ENCODE peak calls at places on chromosomes 1 and 21, in ten cellular contexts. N, B, U, G, R, H, F, V, A and P are unnamed samples.

GRCh38 chr1:58649555-58649954 is 50.3 kb downstream of the MYSM1 start:
- DNase-seq in H (peak; percentile 47), V (no peak), A (no peak), R (peak; percentile 9), N (no peak), B (no peak), U (no peak), G (no peak), F (no peak), P (no peak)

GRCh38 chr1:38026592-38027200 is 14.2 kb downstream of the UTP11 start:
- DNase-seq in N (no peak), A (peak; percentile 62), R (peak; percentile 67), H (peak; percentile 76), F (no peak), B (no peak), U (peak; percentile 77), G (peak; percentile 79), V (no peak), P (no peak)

GRCh38 chr21:44366586-44367211 is 13.3 kb downstream of the TRPM2 start:
- DNase-seq in B (peak; percentile 36), U (no peak), V (peak; percentile 69), G (no peak), R (no peak), N (no peak), H (no peak), A (no peak), F (no peak), P (no peak)

GRCh38 chr21:32772281-32773047 is 909 bp upstream of the PAXBP1 start:
- DNase-seq in U (peak; percentile 27), G (peak; percentile 35), A (no peak), N (peak; percentile 34), V (peak; percentile 81), F (no peak), R (peak; percentile 24), B (peak; percentile 58), H (peak; percentile 79), P (no peak)

GRCh38 chr1:89989791-89990190 is 5.1 kb upstream of the ZNF326 start:
- DNase-seq in B (no peak), G (no peak), H (no peak), V (no peak), A (no peak), F (no peak), U (no peak), R (no peak), N (no peak), P (no peak)

GRCh38 chr1:115069186-115069585 is 20.1 kb downstream of the TSPAN2 start:
- DNase-seq in G (peak; percentile 84), N (no peak), R (no peak), F (no peak), U (no peak), B (no peak), H (no peak), V (no peak), A (no peak), P (no peak)

GRCh38 chr1:1292851-1293250 is 12.6 kb downstream of the SCNN1D start:
- DNase-seq in R (no peak), V (peak; percentile 75), F (no peak), N (no peak), H (no peak), U (no peak), A (no peak), G (no peak), B (no peak), P (no peak)

GRCh38 chr1:231619257-231619634 is 7.3 kb upstream of the DISC1 start:
- DNase-seq in F (no peak), B (no peak), N (no peak), U (no peak), G (no peak), R (no peak), H (no peak), V (no peak), A (no peak), P (no peak)

DNA sequence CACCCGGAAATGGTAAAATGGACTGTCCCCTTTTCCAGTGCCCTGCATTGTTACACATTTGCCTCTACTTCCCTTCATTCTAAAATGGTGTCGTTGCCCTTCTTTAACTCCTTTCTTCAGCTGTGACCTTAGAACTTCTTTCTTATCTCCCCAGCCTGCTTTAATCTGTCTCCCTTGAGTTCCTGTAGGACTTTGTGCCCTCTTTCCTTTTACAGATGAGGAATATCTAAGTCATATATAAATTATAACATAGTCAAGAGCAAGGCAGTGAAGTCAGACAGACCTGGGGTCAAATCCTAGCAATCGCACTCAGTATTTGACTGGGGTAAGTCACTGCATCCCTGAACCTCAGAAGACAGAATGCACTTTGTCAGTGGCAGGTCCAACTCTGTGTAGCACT is 31.4 kb upstream of the TMEM222 start:
- DNase-seq in G (no peak), N (no peak), F (no peak), A (no peak), B (no peak), R (no peak), V (no peak), U (no peak), H (no peak), P (no peak)
- TF ChIP-seq CTCF in G (no peak), N (no peak), F (no peak), A (no peak), B (no peak), R (no peak), V (no peak), U (no peak), H (no peak), P (no peak)

GRCh38 chr1:206471415-206471801 is 1.1 kb downstream of the IKBKE start:
- DNase-seq in B (no peak), A (no peak), F (no peak), N (peak; percentile 76), R (no peak), H (peak; percentile 59), V (no peak), G (no peak), U (no peak), P (no peak)

GRCh38 chr1:206468571-206468970 is 1.7 kb upstream of the IKBKE start:
- DNase-seq in A (no peak), F (no peak), B (peak; percentile 3), G (no peak), R (no peak), H (no peak), N (no peak), U (no peak), V (peak; percentile 50), P (no peak)

GRCh38 chr1:206470692-206471414 is 577 bp downstream of the IKBKE start:
- DNase-seq in G (peak; percentile 60), H (peak; percentile 86), N (no peak), R (peak; percentile 79), F (no peak), U (peak; percentile 60), B (peak; percentile 59), A (peak; percentile 61), V (peak; percentile 86), P (peak; percentile 15)

GRCh38 chr1:206469411-206469932 is 804 bp upstream of the IKBKE start:
- DNase-seq in G (peak; percentile 40), B (peak; percentile 50), H (peak; percentile 56), A (no peak), R (no peak), N (peak; percentile 49), V (peak; percentile 56), U (peak; percentile 63), F (no peak), P (no peak)

DNA sequence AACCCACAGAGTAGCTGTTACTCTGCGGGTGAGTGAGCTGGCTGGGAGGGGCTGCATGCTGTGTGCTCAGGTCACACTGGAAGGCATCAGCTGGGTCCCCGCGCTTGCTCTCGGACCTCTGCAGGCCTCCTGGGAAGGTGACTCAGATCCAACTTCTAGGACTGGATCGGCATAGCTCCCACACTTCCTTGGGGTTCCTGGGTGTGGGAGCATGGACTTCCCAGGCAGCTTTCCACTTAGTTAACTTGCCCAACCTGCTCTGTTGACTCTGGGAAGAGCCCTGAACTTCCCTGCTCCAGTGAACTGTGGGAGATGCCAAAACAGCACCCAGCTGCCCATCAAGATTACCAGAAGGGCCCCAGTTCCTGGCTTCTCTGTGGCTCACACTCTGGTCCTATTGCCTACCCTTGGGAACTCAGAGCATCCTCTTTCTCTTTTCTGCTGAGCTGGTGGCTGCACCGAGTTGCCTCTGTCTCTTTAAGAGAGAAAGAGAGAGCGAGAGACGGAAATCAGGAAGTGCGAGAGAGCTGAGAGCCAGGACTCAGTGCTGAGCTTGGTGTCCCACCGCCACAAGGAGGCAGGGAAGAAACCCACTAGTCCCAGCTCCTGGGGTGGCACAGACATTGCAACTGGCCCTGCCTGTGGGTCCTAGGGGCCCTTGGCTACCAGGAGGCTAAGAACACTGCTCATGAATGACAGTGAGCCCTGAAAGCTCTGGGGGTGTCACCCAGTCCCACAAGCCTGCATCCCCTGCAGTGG is at the start of gene IKBKE:
- DNase-seq in G (peak; percentile 66), U (peak; percentile 89), N (peak; percentile 64), B (peak; percentile 64), A (peak; percentile 79), H (peak; percentile 62), R (peak; percentile 69), V (peak; percentile 79), F (no peak), P (peak; percentile 19)
- TF ChIP-seq CTCF in G (peak; percentile 33), U (peak; percentile 26), N (peak; percentile 46), B (peak; percentile 50), A (peak; percentile 29), H (no peak), R (peak; percentile 44), V (no peak), F (peak; percentile 54), P (peak; percentile 46)

GRCh38 chr1:154992721-154993571 is 440 bp upstream of the LENEP start:
- DNase-seq in B (peak; percentile 49), G (peak; percentile 40), H (no peak), U (no peak), R (peak; percentile 64), F (no peak), N (no peak), A (peak; percentile 59), V (peak; percentile 41), P (no peak)
- TF ChIP-seq CTCF in B (no peak), G (peak; percentile 32), H (no peak), U (no peak), R (peak; percentile 27), F (peak; percentile 40), N (peak; percentile 19), A (peak; percentile 12), V (no peak), P (peak; percentile 16)

DNA sequence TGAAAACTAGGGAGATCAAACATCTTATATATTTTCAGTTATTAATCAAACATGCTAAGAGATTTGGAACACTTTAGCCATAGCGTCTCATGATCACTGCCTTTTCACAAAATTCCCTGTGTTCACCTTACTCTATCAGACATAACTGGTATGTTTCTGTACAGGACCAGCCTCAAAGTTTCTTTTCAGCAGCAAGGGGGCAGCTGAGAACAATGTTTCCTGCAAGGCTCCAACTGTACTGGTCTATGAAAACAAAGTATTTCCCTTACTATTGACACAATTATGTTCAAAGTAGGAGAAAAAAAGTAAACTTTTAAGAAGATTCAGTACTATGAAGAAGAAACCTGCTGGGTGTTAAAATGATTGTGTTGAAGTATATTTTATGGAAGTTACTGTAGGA is 98.5 kb downstream of the ATF6 start:
- DNase-seq in A (peak; percentile 70), B (no peak), N (no peak), G (peak; percentile 12), H (peak; percentile 2), R (peak; percentile 55), F (no peak), V (no peak), U (no peak), P (no peak)
- TF ChIP-seq CTCF in A (peak; percentile 63), B (peak; percentile 23), N (no peak), G (no peak), H (no peak), R (peak; percentile 44), F (peak; percentile 54), V (no peak), U (no peak), P (peak; percentile 59)

GRCh38 chr1:157104598-157105293 is 5.1 kb upstream of the ETV3L start:
- DNase-seq in V (peak; percentile 24), U (no peak), F (no peak), R (no peak), H (no peak), B (no peak), N (no peak), A (peak; percentile 21), G (peak; percentile 71), P (no peak)
- TF ChIP-seq CTCF in V (no peak), U (no peak), F (no peak), R (no peak), H (no peak), B (no peak), N (peak; percentile 1), A (no peak), G (no peak), P (no peak)